ENCODE peak calls at places on chromosomes 2 and 18, in seven cellular contexts. One of them, this sample, is unnamed.

GRCh38 chr18:75462178-75462832 is 34.8 kb upstream of the SMIM21 start:
- DNase-seq in fibroblast of lung: no peak
- DNase-seq in body of pancreas: no peak
- DNase-seq in adrenal gland: no peak
- DNase-seq in endothelial cell: no peak
- DNase-seq in heart right ventricle: no peak
- DNase-seq in type B pancreatic cell: no peak
- DNase-seq in this sample: no peak

GRCh38 chr2:55907686-55908085 is 15.9 kb downstream of the EFEMP1 start:
- DNase-seq in fibroblast of lung: no peak
- DNase-seq in adrenal gland: no peak
- DNase-seq in endothelial cell: no peak
- DNase-seq in type B pancreatic cell: no peak
- DNase-seq in heart right ventricle: no peak
- DNase-seq in body of pancreas: no peak
- DNase-seq in this sample: no peak

GRCh38 chr2:16508061-16508851 is 157.4 kb downstream of the CYRIA start:
- DNase-seq in body of pancreas: peak; percentile 54
- DNase-seq in adrenal gland: no peak
- DNase-seq in endothelial cell: peak; percentile 69
- DNase-seq in heart right ventricle: peak; percentile 52
- DNase-seq in fibroblast of lung: peak; percentile 2
- DNase-seq in type B pancreatic cell: peak; percentile 82
- DNase-seq in this sample: no peak

GRCh38 chr2:9205963-9206948 is at the start of gene ASAP2:
- DNase-seq in body of pancreas: peak; percentile 66
- DNase-seq in heart right ventricle: peak; percentile 81
- DNase-seq in adrenal gland: peak; percentile 43
- DNase-seq in endothelial cell: peak; percentile 74
- DNase-seq in fibroblast of lung: peak; percentile 66
- DNase-seq in type B pancreatic cell: peak; percentile 83
- DNase-seq in this sample: peak; percentile 88

GRCh38 chr2:145599761-145600160 is 1079.8 kb upstream of the ZEB2 start:
- DNase-seq in fibroblast of lung: peak; percentile 50
- DNase-seq in endothelial cell: no peak
- DNase-seq in type B pancreatic cell: no peak
- DNase-seq in body of pancreas: no peak
- DNase-seq in adrenal gland: no peak
- DNase-seq in heart right ventricle: no peak
- DNase-seq in this sample: no peak

GRCh38 chr2:128455710-128456050 is 137.0 kb upstream of the HS6ST1 start:
- DNase-seq in heart right ventricle: no peak
- DNase-seq in type B pancreatic cell: peak; percentile 24
- DNase-seq in adrenal gland: no peak
- DNase-seq in fibroblast of lung: no peak
- DNase-seq in body of pancreas: no peak
- DNase-seq in endothelial cell: no peak
- DNase-seq in this sample: peak; percentile 48

GRCh38 chr2:235055891-235056516 is 104.2 kb downstream of the SH3BP4 start:
- DNase-seq in adrenal gland: peak; percentile 62
- DNase-seq in type B pancreatic cell: no peak
- DNase-seq in heart right ventricle: no peak
- DNase-seq in body of pancreas: peak; percentile 72
- DNase-seq in endothelial cell: peak; percentile 24
- DNase-seq in fibroblast of lung: peak; percentile 48
- DNase-seq in this sample: no peak

GRCh38 chr18:6221602-6222014 is 193.1 kb downstream of the L3MBTL4 start:
- DNase-seq in fibroblast of lung: no peak
- DNase-seq in heart right ventricle: no peak
- DNase-seq in type B pancreatic cell: no peak
- DNase-seq in body of pancreas: no peak
- DNase-seq in adrenal gland: no peak
- DNase-seq in endothelial cell: no peak
- DNase-seq in this sample: no peak

GRCh38 chr2:166653185-166653813 is 159.2 kb upstream of the SCN7A start:
- DNase-seq in type B pancreatic cell: no peak
- DNase-seq in heart right ventricle: no peak
- DNase-seq in body of pancreas: no peak
- DNase-seq in endothelial cell: no peak
- DNase-seq in fibroblast of lung: peak; percentile 24
- DNase-seq in adrenal gland: no peak
- DNase-seq in this sample: no peak

GRCh38 chr2:112154246-112155110 is 16.3 kb downstream of the FBLN7 start:
- DNase-seq in endothelial cell: no peak
- DNase-seq in adrenal gland: no peak
- DNase-seq in heart right ventricle: no peak
- DNase-seq in fibroblast of lung: no peak
- DNase-seq in body of pancreas: no peak
- DNase-seq in type B pancreatic cell: no peak
- DNase-seq in this sample: no peak

GRCh38 chr18:74081966-74082365 is 65.7 kb downstream of the FBXO15 start:
- DNase-seq in fibroblast of lung: no peak
- DNase-seq in endothelial cell: no peak
- DNase-seq in type B pancreatic cell: no peak
- DNase-seq in adrenal gland: no peak
- DNase-seq in body of pancreas: no peak
- DNase-seq in heart right ventricle: no peak
- DNase-seq in this sample: no peak

GRCh38 chr18:58363767-58364540 is 264.9 kb downstream of the ALPK2 start:
- DNase-seq in heart right ventricle: no peak
- DNase-seq in fibroblast of lung: peak; percentile 36
- DNase-seq in type B pancreatic cell: no peak
- DNase-seq in endothelial cell: no peak
- DNase-seq in body of pancreas: no peak
- DNase-seq in adrenal gland: no peak
- DNase-seq in this sample: no peak

GRCh38 chr2:48414980-48415764 is 114.8 kb upstream of the STON1 start:
- DNase-seq in adrenal gland: no peak
- DNase-seq in body of pancreas: no peak
- DNase-seq in type B pancreatic cell: no peak
- DNase-seq in heart right ventricle: no peak
- DNase-seq in endothelial cell: no peak
- DNase-seq in fibroblast of lung: peak; percentile 10
- DNase-seq in this sample: no peak

GRCh38 chr18:416928-417327 is 83.6 kb downstream of the COLEC12 start:
- DNase-seq in fibroblast of lung: no peak
- DNase-seq in body of pancreas: no peak
- DNase-seq in endothelial cell: no peak
- DNase-seq in heart right ventricle: no peak
- DNase-seq in adrenal gland: no peak
- DNase-seq in type B pancreatic cell: no peak
- DNase-seq in this sample: no peak

GRCh38 chr2:3759331-3759730 is 56.0 kb downstream of the DCDC2C start:
- DNase-seq in fibroblast of lung: no peak
- DNase-seq in type B pancreatic cell: no peak
- DNase-seq in endothelial cell: no peak
- DNase-seq in body of pancreas: no peak
- DNase-seq in heart right ventricle: no peak
- DNase-seq in adrenal gland: no peak
- DNase-seq in this sample: peak; percentile 59

GRCh38 chr2:175742367-175742766 is 259.7 kb downstream of the LNPK start:
- DNase-seq in body of pancreas: no peak
- DNase-seq in heart right ventricle: no peak
- DNase-seq in type B pancreatic cell: no peak
- DNase-seq in endothelial cell: no peak
- DNase-seq in adrenal gland: no peak
- DNase-seq in fibroblast of lung: peak; percentile 42
- DNase-seq in this sample: no peak

GRCh38 chr2:151716721-151717120 is 17.6 kb downstream of the NEB start:
- DNase-seq in type B pancreatic cell: no peak
- DNase-seq in body of pancreas: no peak
- DNase-seq in fibroblast of lung: no peak
- DNase-seq in adrenal gland: no peak
- DNase-seq in endothelial cell: no peak
- DNase-seq in heart right ventricle: no peak
- DNase-seq in this sample: no peak

GRCh38 chr18:62788891-62789290 is 73.5 kb downstream of the PHLPP1 start:
- DNase-seq in body of pancreas: no peak
- DNase-seq in type B pancreatic cell: no peak
- DNase-seq in heart right ventricle: no peak
- DNase-seq in adrenal gland: no peak
- DNase-seq in endothelial cell: no peak
- DNase-seq in fibroblast of lung: no peak
- DNase-seq in this sample: no peak

GRCh38 chr18:9474103-9474982 is 970 bp upstream of the RALBP1 start:
- DNase-seq in fibroblast of lung: no peak
- DNase-seq in heart right ventricle: no peak
- DNase-seq in body of pancreas: no peak
- DNase-seq in type B pancreatic cell: no peak
- DNase-seq in adrenal gland: no peak
- DNase-seq in endothelial cell: no peak
- DNase-seq in this sample: no peak

GRCh38 chr2:200586644-200586975 is 796 bp downstream of the AOX1 start:
- DNase-seq in endothelial cell: no peak
- DNase-seq in fibroblast of lung: no peak
- DNase-seq in body of pancreas: no peak
- DNase-seq in type B pancreatic cell: no peak
- DNase-seq in adrenal gland: no peak
- DNase-seq in heart right ventricle: no peak
- DNase-seq in this sample: no peak
- TF ChIP-seq CTCF in endothelial cell: no peak
- TF ChIP-seq CTCF in fibroblast of lung: no peak
- TF ChIP-seq CTCF in body of pancreas: no peak
- TF ChIP-seq CTCF in type B pancreatic cell: no peak
- TF ChIP-seq CTCF in adrenal gland: no peak
- TF ChIP-seq CTCF in heart right ventricle: no peak
- TF ChIP-seq CTCF in this sample: no peak

DNA sequence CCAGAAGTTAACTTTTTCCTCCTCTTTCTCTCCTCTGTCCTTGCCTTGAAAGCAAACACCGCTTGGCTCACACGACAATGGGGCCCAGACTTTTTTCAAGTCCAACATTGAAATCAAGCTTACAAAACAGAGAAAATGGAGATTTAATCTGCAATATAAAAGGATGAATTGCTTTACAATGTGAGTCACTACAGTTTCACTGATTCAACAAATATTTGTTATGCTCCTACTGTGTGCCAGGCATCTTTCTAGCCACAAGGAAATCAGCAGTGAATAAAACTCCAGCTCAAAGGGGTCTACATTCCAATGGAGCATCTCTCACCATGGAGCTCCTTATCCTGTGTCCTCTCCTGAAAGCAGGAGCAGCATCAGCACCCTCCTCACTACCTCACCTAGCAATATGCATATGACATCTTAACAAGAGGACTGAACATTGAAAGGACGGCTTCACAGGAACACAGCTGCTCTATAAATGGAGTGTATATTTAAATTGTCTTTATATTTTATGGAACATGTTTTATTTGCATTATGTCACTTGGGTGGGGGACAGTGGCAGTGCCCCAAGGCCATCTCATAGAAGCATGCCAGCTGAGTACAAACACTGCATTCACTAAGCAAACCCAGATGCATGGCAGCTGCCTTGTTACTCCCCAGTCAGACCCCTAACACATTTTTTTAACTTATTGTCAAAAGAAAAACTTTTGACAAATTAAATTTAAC is 39.5 kb downstream of the PKDCC start:
- DNase-seq in fibroblast of lung: no peak
- DNase-seq in heart right ventricle: no peak
- DNase-seq in adrenal gland: no peak
- DNase-seq in type B pancreatic cell: no peak
- DNase-seq in endothelial cell: no peak
- DNase-seq in body of pancreas: no peak
- DNase-seq in this sample: no peak
- TF ChIP-seq CTCF in fibroblast of lung: no peak
- TF ChIP-seq CTCF in heart right ventricle: no peak
- TF ChIP-seq CTCF in adrenal gland: no peak
- TF ChIP-seq CTCF in type B pancreatic cell: no peak
- TF ChIP-seq CTCF in endothelial cell: no peak
- TF ChIP-seq CTCF in body of pancreas: no peak
- TF ChIP-seq CTCF in this sample: no peak

GRCh38 chr2:182667321-182667695 is 48.7 kb upstream of the DNAJC10 start:
- DNase-seq in body of pancreas: no peak
- DNase-seq in endothelial cell: no peak
- DNase-seq in type B pancreatic cell: no peak
- DNase-seq in adrenal gland: no peak
- DNase-seq in fibroblast of lung: no peak
- DNase-seq in heart right ventricle: no peak
- DNase-seq in this sample: no peak
- TF ChIP-seq CTCF in body of pancreas: no peak
- TF ChIP-seq CTCF in endothelial cell: peak; percentile 20
- TF ChIP-seq CTCF in type B pancreatic cell: peak; percentile 8
- TF ChIP-seq CTCF in adrenal gland: no peak
- TF ChIP-seq CTCF in fibroblast of lung: no peak
- TF ChIP-seq CTCF in heart right ventricle: no peak
- TF ChIP-seq CTCF in this sample: no peak

GRCh38 chr2:26784570-26785234 is 1.2 kb upstream of the CENPA start:
- DNase-seq in heart right ventricle: no peak
- DNase-seq in type B pancreatic cell: no peak
- DNase-seq in adrenal gland: peak; percentile 15
- DNase-seq in fibroblast of lung: no peak
- DNase-seq in body of pancreas: no peak
- DNase-seq in endothelial cell: no peak
- DNase-seq in this sample: no peak

GRCh38 chr2:26786207-26787023 is 559 bp downstream of the CENPA start:
- DNase-seq in body of pancreas: no peak
- DNase-seq in heart right ventricle: no peak
- DNase-seq in fibroblast of lung: peak; percentile 17
- DNase-seq in adrenal gland: peak; percentile 20
- DNase-seq in endothelial cell: peak; percentile 26
- DNase-seq in type B pancreatic cell: no peak
- DNase-seq in this sample: no peak

GRCh38 chr2:26782876-26783704 is 2.8 kb upstream of the CENPA start:
- DNase-seq in body of pancreas: no peak
- DNase-seq in heart right ventricle: no peak
- DNase-seq in type B pancreatic cell: no peak
- DNase-seq in fibroblast of lung: no peak
- DNase-seq in endothelial cell: no peak
- DNase-seq in adrenal gland: no peak
- DNase-seq in this sample: no peak

GRCh38 chr2:26780203-26780760 is 5.6 kb upstream of the CENPA start:
- DNase-seq in endothelial cell: no peak
- DNase-seq in fibroblast of lung: no peak
- DNase-seq in heart right ventricle: no peak
- DNase-seq in body of pancreas: no peak
- DNase-seq in type B pancreatic cell: no peak
- DNase-seq in adrenal gland: peak; percentile 12
- DNase-seq in this sample: no peak

DNA sequence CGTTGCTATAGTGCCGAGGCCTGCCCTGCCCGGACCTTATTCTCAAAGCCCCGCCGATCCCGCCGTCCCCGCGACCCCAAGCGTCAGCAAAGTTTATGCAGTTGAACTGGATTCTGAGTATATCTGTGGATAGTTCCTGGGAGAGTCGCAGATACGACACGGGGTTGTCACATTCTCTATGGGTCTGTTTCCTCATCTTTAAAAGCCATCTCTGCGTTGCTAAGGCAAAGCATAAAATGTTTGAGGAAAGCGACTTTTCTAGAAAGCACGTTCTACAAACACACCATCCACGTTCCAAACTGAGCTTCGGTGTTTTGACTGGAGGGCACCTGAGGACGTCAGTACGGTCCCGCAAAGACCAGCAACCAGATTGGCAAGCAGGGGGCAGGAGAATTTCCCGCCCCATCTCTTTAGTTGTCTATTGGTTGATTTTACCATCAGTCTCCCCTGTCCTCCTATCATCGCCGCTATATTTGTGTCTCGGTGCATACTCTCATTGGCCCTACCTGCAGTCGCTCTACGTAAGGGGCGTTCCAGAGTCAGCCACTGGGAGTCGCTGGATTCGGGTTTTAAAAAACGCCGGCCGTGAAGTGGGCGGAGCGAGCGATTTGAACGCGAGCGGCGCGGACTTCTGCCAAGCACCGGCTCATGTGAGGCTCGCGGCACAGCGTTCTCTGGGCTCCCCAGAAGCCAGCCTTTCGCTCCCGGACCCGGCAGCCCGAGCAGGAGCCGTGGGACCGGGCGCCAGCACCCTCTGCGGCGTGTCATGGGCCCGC is at the start of gene CENPA:
- DNase-seq in type B pancreatic cell: peak; percentile 95
- DNase-seq in body of pancreas: peak; percentile 99
- DNase-seq in fibroblast of lung: peak; percentile 100
- DNase-seq in adrenal gland: peak; percentile 99
- DNase-seq in endothelial cell: peak; percentile 96
- DNase-seq in heart right ventricle: peak; percentile 94
- DNase-seq in this sample: peak; percentile 98
- TF ChIP-seq CTCF in type B pancreatic cell: peak; percentile 44
- TF ChIP-seq CTCF in body of pancreas: peak; percentile 54
- TF ChIP-seq CTCF in fibroblast of lung: peak; percentile 14
- TF ChIP-seq CTCF in adrenal gland: peak; percentile 27
- TF ChIP-seq CTCF in endothelial cell: peak; percentile 72
- TF ChIP-seq CTCF in heart right ventricle: peak; percentile 40
- TF ChIP-seq CTCF in this sample: peak; percentile 42